ENCODE peak calls at places on chromosomes 5 and 9, in four cellular contexts. K is nephron progenitor cell, Z is lung, Q is H7. F is an unnamed sample.

GRCh38 chr5:168712280-168712924 is 133.2 kb upstream of the PANK3 start:
- DNase-seq in Q (no peak), K (no peak), Z (no peak), F (peak)

GRCh38 chr5:168317521-168318147 is 26.2 kb downstream of the WWC1 start:
- DNase-seq in K (peak), Q (no peak), Z (peak), F (peak)

GRCh38 chr9:12765399-12765798 is 9.4 kb upstream of the LURAP1L start:
- DNase-seq in Z (no peak), K (no peak), Q (no peak), F (no peak)

GRCh38 chr9:19441730-19442129 is 32.9 kb downstream of the ACER2 start:
- DNase-seq in K (no peak), Q (no peak), Z (no peak), F (no peak)

GRCh38 chr5:170603578-170604565 is 100.1 kb downstream of the KCNIP1 start:
- DNase-seq in K (peak), Z (no peak), Q (peak), F (no peak)

GRCh38 chr5:51382759-51383493 is at the start of gene ISL1:
- DNase-seq in K (peak), Q (peak), Z (peak), F (peak)

GRCh38 chr5:60382761-60383160 is 317.2 kb downstream of the DEPDC1B start:
- DNase-seq in K (no peak), Q (no peak), Z (no peak), F (peak)

GRCh38 chr9:117958726-117959125 is 254.5 kb downstream of the TLR4 start:
- DNase-seq in Z (no peak), K (no peak), Q (peak), F (no peak)

GRCh38 chr5:172451771-172452197 is 2.5 kb downstream of the SH3PXD2B start:
- DNase-seq in Z (no peak), Q (no peak), K (no peak), F (peak)

GRCh38 chr9:98018347-98018746 is 35.2 kb downstream of the ANP32B start:
- DNase-seq in Q (no peak), K (no peak), Z (no peak), F (no peak)

GRCh38 chr9:100322954-100323536 is 29.7 kb downstream of the TEX10 start:
- DNase-seq in Q (no peak), Z (no peak), K (peak), F (peak)

GRCh38 chr5:134145779-134146581 is 30.8 kb downstream of the SKP1 start:
- DNase-seq in Q (peak), K (peak), Z (peak), F (peak)

GRCh38 chr9:98142925-98143481 is 24.0 kb upstream of the TRIM14 start:
- DNase-seq in Z (no peak), K (no peak), Q (no peak), F (no peak)

GRCh38 chr9:126125577-126125976 is 201.1 kb upstream of the MVB12B start:
- DNase-seq in Z (peak), Q (peak), K (no peak), F (no peak)

GRCh38 chr9:96061293-96061987 is 185.9 kb downstream of the ERCC6L2 start:
- DNase-seq in Q (peak), Z (no peak), K (no peak), F (peak)

GRCh38 chr5:14147210-14147609 is 4.1 kb downstream of the TRIO start:
- DNase-seq in Z (no peak), K (no peak), Q (no peak), F (no peak)

GRCh38 chr9:32954642-32955041 is 46.8 kb downstream of the APTX start:
- DNase-seq in Z (no peak), Q (no peak), K (no peak), F (peak)

GRCh38 chr5:102975457-102976182 is 144.3 kb downstream of the GIN1 start:
- DNase-seq in Z (no peak), K (no peak), Q (no peak), F (peak)

GRCh38 chr5:52449506-52449905 is 338.2 kb upstream of the ITGA1 start:
- DNase-seq in K (no peak), Z (no peak), Q (no peak), F (no peak)

GRCh38 chr9:134683714-134684374 is 42.2 kb downstream of the COL5A1 start:
- DNase-seq in Z (no peak), Q (no peak), K (no peak), F (no peak)

GRCh38 chr9:83511051-83511450 is 27.1 kb downstream of the FRMD3 start:
- DNase-seq in Z (no peak), K (no peak), Q (no peak), F (peak)

GRCh38 chr9:93724852-93725251 is 148.5 kb downstream of the PHF2 start:
- DNase-seq in Q (no peak), Z (no peak), K (no peak), F (no peak)

GRCh38 chr5:178859625-178860521 is at the start of gene ZNF354B:
- DNase-seq in Q (peak), K (peak), Z (peak), F (peak)

GRCh38 chr5:169914766-169915165 is 65.5 kb downstream of the INSYN2B start:
- DNase-seq in Q (no peak), K (peak), Z (no peak), F (peak)

GRCh38 chr5:112647428-112647827 is 90.3 kb upstream of the APC start:
- DNase-seq in K (no peak), Q (peak), Z (no peak), F (no peak)

GRCh38 chr9:5072871-5073270 is 87.8 kb downstream of the JAK2 start:
- DNase-seq in K (no peak), Z (no peak), Q (no peak), F (no peak)

GRCh38 chr9:6842584-6842947 is 84.8 kb downstream of the KDM4C start:
- DNase-seq in K (no peak), Z (no peak), Q (no peak), F (peak)

GRCh38 chr5:40679998-40680681 is 425 bp downstream of the PTGER4 start:
- DNase-seq in K (no peak), Q (peak), Z (peak), F (no peak)

GRCh38 chr5:124591583-124591982 is 154.9 kb downstream of the ZNF608 start:
- DNase-seq in Q (no peak), K (no peak), Z (no peak), F (no peak)

F was measured in HCEC 1CT.